ENCODE peak calls at places on chromosomes 5 and 9, in eight cellular contexts. X is body of pancreas, H is ascending aorta, I is upper lobe of right lung, A is cardiac muscle cell, F is H9, Q is left ventricle myocardium inferior, S is neuronal stem cell. W is an unnamed sample. For H3K27me3, the result is how much of the 10 kb centered on the place peaks cover.

GRCh38 chr5:174246743-174247142 is 201.2 kb downstream of the NSG2 start:
- DNase-seq in X (no peak), A (no peak), H (no peak), Q (no peak), S (no peak), F (no peak), I (no peak), W (no peak)

GRCh38 chr9:5015934-5016333 is 30.9 kb downstream of the JAK2 start:
- DNase-seq in X (no peak), A (no peak), S (no peak), Q (no peak), F (no peak), I (no peak), H (no peak), W (no peak)

GRCh38 chr9:78630966-78631365 is 334.0 kb downstream of the PSAT1 start:
- DNase-seq in A (no peak), X (no peak), Q (no peak), S (no peak), I (no peak), F (no peak), H (no peak), W (no peak)

GRCh38 chr5:34928267-34928666 is 1.1 kb upstream of the DNAJC21 start:
- DNase-seq in F (no peak), X (no peak), A (no peak), I (no peak), S (no peak), H (no peak), Q (no peak), W (no peak)

GRCh38 chr5:154355141-154355611 is 90.6 kb upstream of the SAP30L start:
- DNase-seq in S (no peak), H (peak), A (peak), Q (peak), X (no peak), F (peak), I (no peak), W (no peak)

GRCh38 chr9:137052998-137053943 is 590 bp downstream of the ENTPD2 start:
- DNase-seq in H (no peak), Q (no peak), X (no peak), A (no peak), S (no peak), I (no peak), F (peak), W (no peak)

GRCh38 chr5:136030252-136030651 is 1.5 kb downstream of the TGFBI start:
- DNase-seq in X (no peak), Q (no peak), F (no peak), A (no peak), I (no peak), H (peak), S (no peak), W (no peak)

GRCh38 chr9:97904725-97905124 is 17.6 kb downstream of the TRMO start:
- DNase-seq in Q (no peak), A (no peak), S (no peak), F (no peak), H (no peak), X (no peak), I (no peak), W (no peak)

GRCh38 chr5:42944989-42945388 is 95.1 kb downstream of the ANXA2R start:
- DNase-seq in Q (no peak), A (peak), H (no peak), S (no peak), I (no peak), F (no peak), X (no peak), W (peak)

GRCh38 chr5:126234563-126235195 is 188.5 kb upstream of the GRAMD2B start:
- DNase-seq in I (no peak), X (no peak), A (peak), Q (no peak), H (no peak), S (peak), F (peak), W (peak)

GRCh38 chr9:98536542-98537173 is 172.1 kb downstream of the GABBR2 start:
- DNase-seq in F (peak), A (peak), S (no peak), I (no peak), X (peak), H (no peak), Q (no peak), W (no peak)

GRCh38 chr5:77367733-77368132 is 124.4 kb downstream of the WDR41 start:
- DNase-seq in Q (no peak), I (no peak), A (peak), F (no peak), H (peak), S (no peak), X (no peak), W (peak)

GRCh38 chr9:128810873-128811272 is 7.4 kb upstream of the ENDOG start:
- DNase-seq in Q (no peak), A (no peak), H (no peak), X (no peak), I (no peak), F (no peak), S (no peak), W (no peak)

GRCh38 chr5:15798006-15798405 is 298.0 kb downstream of the FBXL7 start:
- DNase-seq in I (no peak), F (no peak), Q (no peak), X (no peak), A (peak), S (no peak), H (no peak), W (no peak)

GRCh38 chr5:125367702-125368101 is 621.3 kb upstream of the ZNF608 start:
- DNase-seq in H (no peak), Q (no peak), F (no peak), X (no peak), A (peak), S (no peak), I (no peak), W (no peak)

GRCh38 chr5:66974256-66974655 is 222.3 kb downstream of the CD180 start:
- DNase-seq in A (no peak), H (no peak), Q (no peak), I (no peak), S (no peak), F (no peak), X (no peak), W (no peak)

GRCh38 chr5:531749-532315 is 7.6 kb upstream of the SLC9A3 start:
- DNase-seq in A (no peak), S (no peak), F (no peak), H (no peak), X (no peak), Q (no peak), I (no peak), W (no peak)

GRCh38 chr5:532521-533242 is 8.4 kb upstream of the SLC9A3 start:
- DNase-seq in Q (no peak), F (no peak), I (peak), S (no peak), X (no peak), A (no peak), H (no peak), W (no peak)

GRCh38 chr5:530001-530400 is 5.8 kb upstream of the SLC9A3 start:
- DNase-seq in H (no peak), Q (no peak), A (peak), S (no peak), F (no peak), I (no peak), X (no peak), W (no peak)

GRCh38 chr5:530556-530955 is 6.3 kb upstream of the SLC9A3 start:
- DNase-seq in Q (no peak), H (no peak), X (no peak), S (no peak), F (no peak), A (no peak), I (peak), W (no peak)

GRCh38 chr5:531101-531748 is 7.0 kb upstream of the SLC9A3 start:
- DNase-seq in F (no peak), S (no peak), H (no peak), I (peak), A (no peak), X (no peak), Q (no peak), W (no peak)
- H3K27me3 ChIP-seq in F (under half), S (half or more), H (under half), I (half or more), A (half or more), X (under half), Q (half or more), W (half or more)

GRCh38 chr5:58793888-58794287 is 211.0 kb downstream of the RAB3C start:
- DNase-seq in A (no peak), F (no peak), H (no peak), Q (no peak), X (no peak), I (no peak), S (no peak), W (no peak)

GRCh38 chr5:58795327-58795726 is 212.5 kb downstream of the RAB3C start:
- DNase-seq in S (no peak), F (no peak), I (no peak), H (no peak), X (no peak), Q (no peak), A (no peak), W (no peak)

GRCh38 chr5:58800410-58800809 is 217.5 kb downstream of the RAB3C start:
- DNase-seq in I (no peak), A (no peak), X (no peak), F (no peak), Q (no peak), H (no peak), S (no peak), W (no peak)

GRCh38 chr5:58794875-58795274 is 212.0 kb downstream of the RAB3C start:
- DNase-seq in F (no peak), S (no peak), X (no peak), A (no peak), Q (no peak), H (no peak), I (no peak), W (no peak)
- H3K27me3 ChIP-seq in F (under half), S (under half), X (under half), A (under half), Q (under half), H (under half), I (under half), W (under half)

DNA sequence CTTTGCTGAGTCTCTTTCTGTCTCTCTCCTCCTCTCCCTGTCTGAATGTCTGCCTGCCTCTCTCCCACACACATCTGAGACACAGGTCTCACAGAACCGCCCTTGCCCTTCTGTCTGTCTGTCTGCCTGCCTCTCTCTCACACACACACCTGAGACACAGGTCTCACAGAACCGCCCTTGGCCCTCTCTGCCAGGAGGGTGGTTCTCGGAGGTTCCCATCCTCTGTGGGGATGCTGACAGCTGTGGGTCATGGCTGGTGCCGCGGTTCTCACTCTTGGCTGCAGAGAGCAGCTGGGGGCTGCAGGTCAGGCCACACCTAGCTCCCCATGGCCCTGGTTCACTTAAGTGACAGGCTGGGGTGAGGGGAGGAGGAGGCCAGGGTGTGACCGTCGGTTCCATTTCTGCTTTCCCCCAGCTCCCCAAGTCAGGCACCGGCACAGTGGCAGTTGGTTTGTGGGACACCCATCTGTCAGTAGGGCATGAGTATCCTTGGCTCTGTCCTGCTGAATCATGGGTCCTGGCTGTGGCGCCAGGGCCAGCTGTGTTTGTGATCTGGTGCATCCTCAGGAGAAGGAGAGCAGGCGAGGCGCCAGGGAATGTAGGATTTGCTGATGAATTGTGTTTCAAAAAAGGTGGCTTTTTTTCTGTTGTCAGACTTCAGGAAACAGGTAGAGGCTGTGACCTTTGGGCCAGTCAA is 42.3 kb upstream of the CLPTM1L start:
- DNase-seq in A (no peak), Q (no peak), I (no peak), F (no peak), H (no peak), S (no peak), X (no peak), W (no peak)
- H3K27me3 ChIP-seq in A (half or more), Q (half or more), I (under half), F (under half), H (under half), S (half or more), X (under half), W (under half)

GRCh38 chr9:99894826-99895225 is 11.6 kb upstream of the STX17 start:
- DNase-seq in I (no peak), H (no peak), S (no peak), X (no peak), Q (no peak), F (no peak), A (no peak), W (no peak)

GRCh38 chr9:99896119-99896518 is 10.3 kb upstream of the STX17 start:
- DNase-seq in S (no peak), X (no peak), H (no peak), F (no peak), A (no peak), I (peak), Q (no peak), W (no peak)

GRCh38 chr9:99895510-99895909 is 10.9 kb upstream of the STX17 start:
- DNase-seq in X (no peak), Q (no peak), S (no peak), H (no peak), A (no peak), F (no peak), I (no peak), W (no peak)
- H3K27me3 ChIP-seq in X (under half), Q (under half), S (under half), H (under half), A (under half), F (under half), I (under half), W (under half)

GRCh38 chr5:179345179-179345428 is 157 bp downstream of the ADAMTS2 start:
- DNase-seq in H (no peak), Q (no peak), X (no peak), A (no peak), S (no peak), F (no peak), I (no peak), W (no peak)
- H3K27me3 ChIP-seq in H (under half), Q (half or more), X (under half), A (half or more), S (half or more), F (under half), I (half or more), W (under half)

DNA sequence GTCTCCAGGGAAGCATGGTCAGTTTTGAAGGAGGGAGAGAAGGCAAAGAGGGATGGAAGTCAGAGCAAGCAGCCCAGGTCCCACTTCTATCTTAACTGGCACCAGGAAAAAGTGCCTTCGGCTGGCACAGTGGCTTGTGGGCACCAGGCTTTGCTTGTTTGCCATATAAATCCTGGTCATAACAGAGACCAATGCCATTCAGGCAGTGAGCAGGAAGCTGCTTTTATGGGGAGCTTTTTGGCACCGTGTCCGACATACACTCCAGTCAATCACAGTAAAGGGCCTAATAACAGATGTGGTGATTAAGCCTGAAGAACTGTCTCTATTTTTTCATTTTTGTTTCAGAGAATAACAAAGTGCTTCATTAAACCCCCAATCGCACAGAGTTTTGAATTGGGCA is 21.5 kb downstream of the MEGF10 start:
- DNase-seq in A (no peak), H (no peak), F (no peak), Q (no peak), X (no peak), I (no peak), S (no peak), W (no peak)
- H3K27me3 ChIP-seq in A (under half), H (under half), F (under half), Q (under half), X (under half), I (under half), S (under half), W (under half)

GRCh38 chr5:37918420-37918819 is 78.6 kb upstream of the GDNF start:
- DNase-seq in F (no peak), S (no peak), I (no peak), Q (no peak), X (peak), A (peak), H (no peak), W (no peak)

GRCh38 chr5:37916525-37916924 is 76.7 kb upstream of the GDNF start:
- DNase-seq in H (no peak), S (no peak), X (no peak), F (no peak), Q (no peak), A (no peak), I (no peak), W (no peak)

GRCh38 chr5:37915078-37915736 is 75.4 kb upstream of the GDNF start:
- DNase-seq in A (no peak), S (no peak), X (no peak), I (no peak), Q (no peak), F (no peak), H (no peak), W (no peak)
- H3K27me3 ChIP-seq in A (under half), S (under half), X (under half), I (under half), Q (under half), F (under half), H (under half), W (under half)

W was measured in kidney epithelial cell.